ENCODE peak calls at places on chromosomes 1 and 21, in four cellular contexts. One of them, this sample, is unnamed.
A peak's percentile ranks its signal among the peaks of the same experiment; 100 is the strongest.

GRCh38 chr1:202162049-202162417 is 1.6 kb upstream of the PTPN7 start:
- DNase-seq in sigmoid colon: no peak
- DNase-seq in foreskin keratinocyte: no peak
- DNase-seq in heart left ventricle: no peak
- DNase-seq in this sample: no peak

GRCh38 chr1:213183036-213183672 is 132.1 kb downstream of the RPS6KC1 start:
- DNase-seq in foreskin keratinocyte: no peak
- DNase-seq in heart left ventricle: no peak
- DNase-seq in sigmoid colon: no peak
- DNase-seq in this sample: no peak

GRCh38 chr1:180912801-180913616 is at the start of gene KIAA1614:
- DNase-seq in heart left ventricle: peak; percentile 49
- DNase-seq in sigmoid colon: peak; percentile 75
- DNase-seq in foreskin keratinocyte: no peak
- DNase-seq in this sample: peak; percentile 47

GRCh38 chr1:30718636-30719405 is 4.6 kb downstream of the MATN1 start:
- DNase-seq in sigmoid colon: peak; percentile 99
- DNase-seq in heart left ventricle: peak; percentile 98
- DNase-seq in foreskin keratinocyte: peak; percentile 77
- DNase-seq in this sample: peak; percentile 78

GRCh38 chr1:81517987-81518386 is 282.7 kb upstream of the ADGRL2 start:
- DNase-seq in heart left ventricle: no peak
- DNase-seq in sigmoid colon: no peak
- DNase-seq in foreskin keratinocyte: no peak
- DNase-seq in this sample: no peak

GRCh38 chr1:164922585-164922984 is 363.6 kb downstream of the PBX1 start:
- DNase-seq in sigmoid colon: no peak
- DNase-seq in foreskin keratinocyte: no peak
- DNase-seq in heart left ventricle: no peak
- DNase-seq in this sample: no peak

GRCh38 chr1:27719286-27720251 is 6.2 kb upstream of the FAM76A start:
- DNase-seq in heart left ventricle: no peak
- DNase-seq in foreskin keratinocyte: no peak
- DNase-seq in sigmoid colon: no peak
- DNase-seq in this sample: no peak

GRCh38 chr1:6003568-6004411 is 11.6 kb upstream of the NPHP4 start:
- DNase-seq in foreskin keratinocyte: no peak
- DNase-seq in heart left ventricle: no peak
- DNase-seq in sigmoid colon: peak; percentile 37
- DNase-seq in this sample: no peak

GRCh38 chr1:85678193-85678592 is 30.0 kb downstream of the ZNHIT6 start:
- DNase-seq in heart left ventricle: no peak
- DNase-seq in sigmoid colon: no peak
- DNase-seq in foreskin keratinocyte: no peak
- DNase-seq in this sample: no peak

GRCh38 chr1:61334718-61335589 is 252.6 kb downstream of the NFIA start:
- DNase-seq in foreskin keratinocyte: no peak
- DNase-seq in sigmoid colon: peak; percentile 85
- DNase-seq in heart left ventricle: peak; percentile 68
- DNase-seq in this sample: no peak

GRCh38 chr1:70504821-70505193 is 93.7 kb downstream of the CTH start:
- DNase-seq in heart left ventricle: no peak
- DNase-seq in foreskin keratinocyte: no peak
- DNase-seq in sigmoid colon: peak; percentile 86
- DNase-seq in this sample: no peak

GRCh38 chr1:231126181-231126580 is 35.7 kb upstream of the TRIM67 start:
- DNase-seq in heart left ventricle: no peak
- DNase-seq in sigmoid colon: no peak
- DNase-seq in foreskin keratinocyte: no peak
- DNase-seq in this sample: no peak

GRCh38 chr21:43268086-43268803 is 99.4 kb downstream of the CRYAA start:
- DNase-seq in sigmoid colon: no peak
- DNase-seq in heart left ventricle: no peak
- DNase-seq in foreskin keratinocyte: no peak
- DNase-seq in this sample: no peak

GRCh38 chr1:66768935-66769334 is 16.7 kb downstream of the DYNLT5 start:
- DNase-seq in foreskin keratinocyte: no peak
- DNase-seq in heart left ventricle: no peak
- DNase-seq in sigmoid colon: no peak
- DNase-seq in this sample: no peak

GRCh38 chr1:221774054-221774842 is 32.4 kb upstream of the DUSP10 start:
- DNase-seq in foreskin keratinocyte: no peak
- DNase-seq in sigmoid colon: no peak
- DNase-seq in heart left ventricle: no peak
- DNase-seq in this sample: no peak

GRCh38 chr1:165053273-165053835 is 303.2 kb downstream of the LMX1A start:
- DNase-seq in foreskin keratinocyte: no peak
- DNase-seq in sigmoid colon: no peak
- DNase-seq in heart left ventricle: no peak
- DNase-seq in this sample: no peak

GRCh38 chr21:45357436-45358260 is 47.3 kb upstream of the COL18A1 start:
- DNase-seq in sigmoid colon: peak; percentile 91
- DNase-seq in heart left ventricle: peak; percentile 72
- DNase-seq in foreskin keratinocyte: no peak
- DNase-seq in this sample: no peak

GRCh38 chr21:21714396-21714795 is 716.2 kb downstream of the NCAM2 start:
- DNase-seq in foreskin keratinocyte: peak; percentile 16
- DNase-seq in heart left ventricle: no peak
- DNase-seq in sigmoid colon: no peak
- DNase-seq in this sample: no peak

GRCh38 chr1:55276671-55277376 is 61.7 kb upstream of the USP24 start:
- DNase-seq in heart left ventricle: peak; percentile 19
- DNase-seq in sigmoid colon: no peak
- DNase-seq in foreskin keratinocyte: no peak
- DNase-seq in this sample: peak; percentile 42

GRCh38 chr1:181469829-181470228 is 13.5 kb upstream of the CACNA1E start:
- DNase-seq in heart left ventricle: no peak
- DNase-seq in foreskin keratinocyte: peak; percentile 85
- DNase-seq in sigmoid colon: no peak
- DNase-seq in this sample: no peak

GRCh38 chr1:15933684-15934083 is 42.2 kb downstream of the ZBTB17 start:
- DNase-seq in foreskin keratinocyte: no peak
- DNase-seq in sigmoid colon: no peak
- DNase-seq in heart left ventricle: no peak
- DNase-seq in this sample: no peak
- H3K27ac ChIP-seq in foreskin keratinocyte: no peak overlapping the region
- H3K27ac ChIP-seq in sigmoid colon: no peak overlapping the region
- H3K27ac ChIP-seq in heart left ventricle: no peak overlapping the region
- H3K27ac ChIP-seq in this sample: no peak overlapping the region

GRCh38 chr1:26721669-26722355 is 26.0 kb downstream of the ARID1A start:
- DNase-seq in heart left ventricle: no peak
- DNase-seq in foreskin keratinocyte: no peak
- DNase-seq in sigmoid colon: no peak
- DNase-seq in this sample: no peak

GRCh38 chr1:26711777-26712176 is 16.0 kb downstream of the ARID1A start:
- DNase-seq in heart left ventricle: no peak
- DNase-seq in sigmoid colon: no peak
- DNase-seq in foreskin keratinocyte: no peak
- DNase-seq in this sample: no peak

GRCh38 chr1:26719205-26719604 is 23.4 kb downstream of the ARID1A start:
- DNase-seq in sigmoid colon: no peak
- DNase-seq in heart left ventricle: no peak
- DNase-seq in foreskin keratinocyte: no peak
- DNase-seq in this sample: no peak

DNA sequence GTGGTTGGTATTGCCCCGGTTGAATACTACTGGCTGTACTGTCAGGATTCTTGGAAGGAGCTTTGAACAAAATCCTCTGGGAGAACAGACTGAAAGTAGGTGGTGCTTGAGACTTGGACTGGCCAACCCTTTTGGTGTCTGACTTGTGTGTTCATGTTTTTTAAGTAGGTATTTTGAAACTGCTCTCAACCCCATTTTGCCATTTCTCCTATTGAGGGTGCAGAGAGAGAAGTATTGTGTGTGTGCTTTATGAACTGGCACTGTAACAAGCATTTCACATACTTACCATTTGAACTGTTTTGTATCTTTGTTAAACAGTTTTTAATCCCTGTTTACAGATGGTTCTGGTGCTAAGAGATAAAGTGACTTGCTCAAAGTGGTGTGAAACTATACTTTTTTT is 21.3 kb downstream of the ARID1A start:
- DNase-seq in heart left ventricle: no peak
- DNase-seq in foreskin keratinocyte: no peak
- DNase-seq in sigmoid colon: no peak
- DNase-seq in this sample: no peak
- H3K27ac ChIP-seq in heart left ventricle: no peak overlapping the region
- H3K27ac ChIP-seq in foreskin keratinocyte: no peak overlapping the region
- H3K27ac ChIP-seq in sigmoid colon: no peak overlapping the region
- H3K27ac ChIP-seq in this sample: no peak overlapping the region

DNA sequence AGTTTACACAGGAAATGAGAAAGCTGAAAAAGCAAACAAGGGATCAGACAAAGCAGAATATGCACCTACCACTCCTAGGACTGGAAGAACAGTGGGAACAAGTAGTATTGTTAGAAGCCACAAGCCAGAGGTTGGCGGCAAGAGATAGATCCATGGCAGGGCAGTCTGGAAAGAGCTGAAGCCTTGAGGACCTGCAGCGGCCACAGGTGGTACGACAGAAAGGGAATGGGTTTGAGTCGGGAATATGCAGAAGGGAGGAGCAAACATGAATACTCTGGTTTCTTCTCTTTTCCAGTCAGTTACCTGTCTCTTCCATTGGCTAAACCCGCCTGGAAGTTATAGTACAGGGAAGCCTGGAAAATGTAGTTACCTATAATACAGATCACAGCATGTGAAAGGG is 3.9 kb upstream of the PCNX2 start:
- DNase-seq in foreskin keratinocyte: no peak
- DNase-seq in heart left ventricle: no peak
- DNase-seq in sigmoid colon: no peak
- DNase-seq in this sample: no peak
- H3K27ac ChIP-seq in foreskin keratinocyte: no peak overlapping the region
- H3K27ac ChIP-seq in heart left ventricle: no peak overlapping the region
- H3K27ac ChIP-seq in sigmoid colon: no peak overlapping the region
- H3K27ac ChIP-seq in this sample: no peak overlapping the region

GRCh38 chr1:43653893-43654292 is 3.9 kb downstream of the KDM4A start:
- DNase-seq in sigmoid colon: no peak
- DNase-seq in heart left ventricle: no peak
- DNase-seq in foreskin keratinocyte: no peak
- DNase-seq in this sample: no peak
- H3K27ac ChIP-seq in sigmoid colon: no peak overlapping the region
- H3K27ac ChIP-seq in heart left ventricle: no peak overlapping the region
- H3K27ac ChIP-seq in foreskin keratinocyte: no peak overlapping the region
- H3K27ac ChIP-seq in this sample: no peak overlapping the region

GRCh38 chr21:35850542-35851103 is 209.7 kb downstream of the SETD4 start:
- DNase-seq in foreskin keratinocyte: no peak
- DNase-seq in heart left ventricle: no peak
- DNase-seq in sigmoid colon: peak; percentile 61
- DNase-seq in this sample: no peak

GRCh38 chr21:35852820-35853219 is 207.5 kb downstream of the SETD4 start:
- DNase-seq in heart left ventricle: no peak
- DNase-seq in sigmoid colon: no peak
- DNase-seq in foreskin keratinocyte: no peak
- DNase-seq in this sample: no peak

GRCh38 chr21:35850029-35850428 is 210.3 kb downstream of the SETD4 start:
- DNase-seq in sigmoid colon: no peak
- DNase-seq in foreskin keratinocyte: no peak
- DNase-seq in heart left ventricle: no peak
- DNase-seq in this sample: no peak

GRCh38 chr21:35853321-35853922 is 206.9 kb downstream of the SETD4 start:
- DNase-seq in heart left ventricle: no peak
- DNase-seq in sigmoid colon: no peak
- DNase-seq in foreskin keratinocyte: no peak
- DNase-seq in this sample: no peak

GRCh38 chr21:35849131-35849530 is 211.2 kb downstream of the SETD4 start:
- DNase-seq in sigmoid colon: no peak
- DNase-seq in heart left ventricle: no peak
- DNase-seq in foreskin keratinocyte: no peak
- DNase-seq in this sample: no peak
- H3K27ac ChIP-seq in sigmoid colon: no peak overlapping the region
- H3K27ac ChIP-seq in heart left ventricle: peak overlapping the region; percentile 77
- H3K27ac ChIP-seq in foreskin keratinocyte: no peak overlapping the region
- H3K27ac ChIP-seq in this sample: no peak overlapping the region

GRCh38 chr21:17738171-17738953 is 80.8 kb downstream of the C21orf91 start:
- DNase-seq in heart left ventricle: no peak
- DNase-seq in foreskin keratinocyte: no peak
- DNase-seq in sigmoid colon: no peak
- DNase-seq in this sample: no peak

GRCh38 chr21:17745086-17745485 is 74.1 kb downstream of the C21orf91 start:
- DNase-seq in foreskin keratinocyte: no peak
- DNase-seq in heart left ventricle: no peak
- DNase-seq in sigmoid colon: no peak
- DNase-seq in this sample: no peak

GRCh38 chr21:17746920-17747319 is 72.2 kb downstream of the C21orf91 start:
- DNase-seq in heart left ventricle: no peak
- DNase-seq in sigmoid colon: no peak
- DNase-seq in foreskin keratinocyte: no peak
- DNase-seq in this sample: no peak

GRCh38 chr21:17742181-17742580 is 77.0 kb downstream of the C21orf91 start:
- DNase-seq in sigmoid colon: no peak
- DNase-seq in foreskin keratinocyte: peak; percentile 58
- DNase-seq in heart left ventricle: no peak
- DNase-seq in this sample: no peak

GRCh38 chr21:17742940-17743592 is 76.1 kb downstream of the C21orf91 start:
- DNase-seq in sigmoid colon: no peak
- DNase-seq in heart left ventricle: no peak
- DNase-seq in foreskin keratinocyte: no peak
- DNase-seq in this sample: no peak
- H3K27ac ChIP-seq in sigmoid colon: no peak overlapping the region
- H3K27ac ChIP-seq in heart left ventricle: no peak overlapping the region
- H3K27ac ChIP-seq in foreskin keratinocyte: no peak overlapping the region
- H3K27ac ChIP-seq in this sample: no peak overlapping the region

This sample was measured in substantia nigra.